ENCODE peak calls at places on chromosomes 6 and 20, in six cellular contexts. C is IMR-90; X is T-cell; E is thoracic aorta; N is stimulated activated CD4-positive, alpha-beta T cell treated with anti-CD3 and anti-CD28 coated beads, Interleukin-15, amount 100 ng/mL, for 24 hours; A is fibroblast of mammary gland. I is an unnamed sample.

GRCh38 chr6:132065556-132065955 is 114.4 kb upstream of the CCN2 start:
- DNase-seq in C (peak), X (no peak), E (no peak), N (no peak), A (peak), I (no peak)

GRCh38 chr20:2515203-2515602 is 6.5 kb upstream of the ZNF343 start:
- DNase-seq in C (no peak), X (no peak), E (no peak), N (no peak), A (no peak), I (no peak)

GRCh38 chr20:44284032-44284431 is 27.0 kb downstream of the FITM2 start:
- DNase-seq in C (no peak), X (no peak), E (no peak), N (no peak), A (peak), I (no peak)

GRCh38 chr6:84074988-84075781 is 41.6 kb downstream of the MRAP2 start:
- DNase-seq in C (peak), X (no peak), E (no peak), N (no peak), A (peak), I (no peak)

GRCh38 chr20:62808211-62808865 is 3.7 kb downstream of the OGFR start:
- DNase-seq in C (peak), X (peak), E (no peak), N (peak), A (peak), I (no peak)

GRCh38 chr6:77926198-77926752 is 273.4 kb downstream of the MEI4 start:
- DNase-seq in C (no peak), X (no peak), E (no peak), N (no peak), A (no peak), I (no peak)

GRCh38 chr6:154113392-154113791 is 74.4 kb downstream of the OPRM1 start:
- DNase-seq in C (no peak), X (no peak), E (no peak), N (no peak), A (no peak), I (no peak)

GRCh38 chr6:46050845-46051405 is 35.3 kb upstream of the CLIC5 start:
- DNase-seq in C (no peak), X (no peak), E (no peak), N (no peak), A (no peak), I (no peak)

GRCh38 chr6:21900730-21901129 is 307.2 kb downstream of the SOX4 start:
- DNase-seq in C (peak), X (no peak), E (no peak), N (no peak), A (peak), I (no peak)

GRCh38 chr6:16244446-16244845 is 6.1 kb downstream of the GMPR start:
- DNase-seq in C (no peak), X (no peak), E (no peak), N (no peak), A (no peak), I (no peak)

GRCh38 chr6:68572525-68572924 is 62.6 kb upstream of the ADGRB3 start:
- DNase-seq in C (no peak), X (no peak), E (no peak), N (peak), A (peak), I (no peak)

GRCh38 chr6:29651413-29652197 is 5.3 kb upstream of the MOG start:
- DNase-seq in C (peak), X (no peak), E (no peak), N (no peak), A (peak), I (no peak)

GRCh38 chr6:9831783-9832182 is 583.1 kb downstream of the TFAP2A start:
- DNase-seq in C (no peak), X (no peak), E (no peak), N (no peak), A (no peak), I (no peak)

GRCh38 chr6:5103250-5103649 is 18.1 kb downstream of the PPP1R3G start:
- DNase-seq in C (peak), X (no peak), E (no peak), N (no peak), A (peak), I (no peak)

GRCh38 chr20:61300293-61300692 is 48.2 kb downstream of the CDH4 start:
- DNase-seq in C (no peak), X (no peak), E (no peak), N (no peak), A (no peak), I (no peak)

GRCh38 chr6:113381232-113381631 is 475.9 kb upstream of the MARCKS start:
- DNase-seq in C (peak), X (no peak), E (no peak), N (no peak), A (peak), I (no peak)

GRCh38 chr6:22099241-22099640 is 197.6 kb downstream of the PRL start:
- DNase-seq in C (no peak), X (no peak), E (no peak), N (no peak), A (no peak), I (no peak)

GRCh38 chr6:69456086-69456485 is 340.7 kb downstream of the LMBRD1 start:
- DNase-seq in C (no peak), X (no peak), E (no peak), N (no peak), A (no peak), I (no peak)

GRCh38 chr20:45545754-45546453 is 1.3 kb downstream of the EPPIN start:
- DNase-seq in C (peak), X (no peak), E (no peak), N (no peak), A (peak), I (peak)

GRCh38 chr20:51258582-51259175 is 235.8 kb upstream of the KCNG1 start:
- DNase-seq in C (peak), X (no peak), E (no peak), N (no peak), A (no peak), I (peak)

GRCh38 chr6:3368701-3369100 is 88.1 kb downstream of the SLC22A23 start:
- DNase-seq in C (no peak), X (no peak), E (no peak), N (no peak), A (no peak), I (no peak)